ENCODE peak calls at places on chromosome 4, in four cellular contexts. One of them, this sample, is unnamed.

GRCh38 chr4:25065451-25065850 is 34.7 kb upstream of the LGI2 start:
- DNase-seq in lower leg skin: no peak
- DNase-seq in thyroid gland: peak; percentile 25
- DNase-seq in A549: no peak
- DNase-seq in this sample: no peak

GRCh38 chr4:119729815-119730643 is 101.4 kb upstream of the PDE5A start:
- DNase-seq in lower leg skin: no peak
- DNase-seq in thyroid gland: no peak
- DNase-seq in A549: peak; percentile 26
- DNase-seq in this sample: no peak

GRCh38 chr4:56134272-56134671 is 185.5 kb downstream of the CEP135 start:
- DNase-seq in lower leg skin: no peak
- DNase-seq in thyroid gland: no peak
- DNase-seq in A549: no peak
- DNase-seq in this sample: no peak

GRCh38 chr4:89298788-89299152 is 8.8 kb downstream of the GPRIN3 start:
- DNase-seq in lower leg skin: no peak
- DNase-seq in thyroid gland: no peak
- DNase-seq in A549: no peak
- DNase-seq in this sample: no peak

GRCh38 chr4:112951362-112951962 is 98.0 kb upstream of the ANK2 start:
- DNase-seq in lower leg skin: no peak
- DNase-seq in thyroid gland: no peak
- DNase-seq in A549: no peak
- DNase-seq in this sample: no peak

GRCh38 chr4:57591073-57591472 is 480.9 kb upstream of the IGFBP7 start:
- DNase-seq in lower leg skin: no peak
- DNase-seq in thyroid gland: no peak
- DNase-seq in A549: no peak
- DNase-seq in this sample: no peak

GRCh38 chr4:147094228-147094627 is 148.6 kb upstream of the TTC29 start:
- DNase-seq in lower leg skin: no peak
- DNase-seq in thyroid gland: peak; percentile 40
- DNase-seq in A549: no peak
- DNase-seq in this sample: no peak

GRCh38 chr4:77155631-77156345 is 1.2 kb upstream of the CCNG2 start:
- DNase-seq in lower leg skin: no peak
- DNase-seq in thyroid gland: peak; percentile 3
- DNase-seq in A549: no peak
- DNase-seq in this sample: no peak

GRCh38 chr4:38949416-38950051 is 81.9 kb downstream of the FAM114A1 start:
- DNase-seq in lower leg skin: no peak
- DNase-seq in thyroid gland: no peak
- DNase-seq in A549: no peak
- DNase-seq in this sample: no peak

GRCh38 chr4:1579834-1580686 is 104.1 kb downstream of the FAM53A start:
- DNase-seq in lower leg skin: peak; percentile 99
- DNase-seq in thyroid gland: peak; percentile 73
- DNase-seq in A549: peak; percentile 61
- DNase-seq in this sample: peak; percentile 75
- TF ChIP-seq POLR2A in lower leg skin: no peak
- TF ChIP-seq POLR2A in thyroid gland: no peak
- TF ChIP-seq POLR2A in A549: peak; percentile 25
- TF ChIP-seq POLR2A in this sample: peak; percentile 55

GRCh38 chr4:52716364-52717151 is 34.7 kb downstream of the ERVMER34-1 start:
- DNase-seq in lower leg skin: no peak
- DNase-seq in thyroid gland: no peak
- DNase-seq in A549: no peak
- DNase-seq in this sample: no peak
- TF ChIP-seq POLR2A in lower leg skin: no peak
- TF ChIP-seq POLR2A in thyroid gland: no peak
- TF ChIP-seq POLR2A in A549: no peak
- TF ChIP-seq POLR2A in this sample: no peak

GRCh38 chr4:678331-678734 is 4.0 kb downstream of the MYL5 start:
- DNase-seq in lower leg skin: no peak
- DNase-seq in thyroid gland: no peak
- DNase-seq in A549: no peak
- DNase-seq in this sample: no peak

GRCh38 chr4:678765-679481 is 4.6 kb downstream of the MYL5 start:
- DNase-seq in lower leg skin: no peak
- DNase-seq in thyroid gland: no peak
- DNase-seq in A549: no peak
- DNase-seq in this sample: no peak

GRCh38 chr4:675980-676870 is 1.9 kb downstream of the MYL5 start:
- DNase-seq in lower leg skin: no peak
- DNase-seq in thyroid gland: no peak
- DNase-seq in A549: no peak
- DNase-seq in this sample: no peak

GRCh38 chr4:676871-677235 is 2.5 kb downstream of the MYL5 start:
- DNase-seq in lower leg skin: no peak
- DNase-seq in thyroid gland: no peak
- DNase-seq in A549: no peak
- DNase-seq in this sample: no peak

DNA sequence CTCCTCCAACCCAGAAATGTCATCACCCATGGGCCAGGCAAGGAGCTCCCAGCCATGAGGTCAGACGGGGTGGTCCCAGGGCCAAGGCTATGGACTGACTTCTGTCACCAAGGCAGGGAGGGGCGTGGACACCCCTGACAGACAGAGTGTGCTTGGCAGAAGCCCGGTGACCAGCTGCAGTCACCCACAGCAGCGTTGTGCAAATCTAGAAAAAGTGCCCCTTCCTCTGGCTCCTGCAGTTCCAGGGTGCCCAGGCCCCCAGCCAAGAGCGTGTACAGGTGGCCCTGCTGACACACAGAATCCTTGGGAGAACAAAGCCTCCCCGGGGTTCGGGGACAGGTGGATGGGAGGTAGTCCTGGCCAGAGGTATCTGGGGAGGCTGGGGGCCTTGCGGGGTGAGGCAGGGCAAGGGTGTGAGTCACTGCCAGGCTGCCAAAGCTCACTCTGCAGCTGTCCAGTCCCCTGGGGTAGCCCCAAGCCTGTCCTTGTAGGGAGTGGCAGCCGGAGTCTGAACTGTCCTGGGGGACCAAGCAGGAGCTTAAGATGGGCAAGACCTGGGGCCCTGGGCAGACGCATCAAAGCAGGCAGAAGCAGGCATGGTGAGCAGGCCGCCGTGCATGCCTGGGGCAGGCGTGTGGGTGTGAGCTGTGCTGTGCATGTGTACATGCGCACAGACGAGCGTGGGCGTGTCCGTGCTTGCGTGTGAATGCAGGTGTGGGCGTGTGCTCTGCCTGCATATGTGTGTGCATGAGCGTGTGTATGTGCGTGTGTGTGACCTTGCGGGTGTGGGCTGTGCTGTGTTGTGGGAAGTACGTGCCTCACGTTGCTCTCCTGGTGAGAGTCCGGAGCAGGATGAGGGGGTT is 3.3 kb downstream of the MYL5 start:
- DNase-seq in lower leg skin: no peak
- DNase-seq in thyroid gland: no peak
- DNase-seq in A549: no peak
- DNase-seq in this sample: no peak
- TF ChIP-seq POLR2A in lower leg skin: no peak
- TF ChIP-seq POLR2A in thyroid gland: no peak
- TF ChIP-seq POLR2A in A549: peak; percentile 20
- TF ChIP-seq POLR2A in this sample: no peak

DNA sequence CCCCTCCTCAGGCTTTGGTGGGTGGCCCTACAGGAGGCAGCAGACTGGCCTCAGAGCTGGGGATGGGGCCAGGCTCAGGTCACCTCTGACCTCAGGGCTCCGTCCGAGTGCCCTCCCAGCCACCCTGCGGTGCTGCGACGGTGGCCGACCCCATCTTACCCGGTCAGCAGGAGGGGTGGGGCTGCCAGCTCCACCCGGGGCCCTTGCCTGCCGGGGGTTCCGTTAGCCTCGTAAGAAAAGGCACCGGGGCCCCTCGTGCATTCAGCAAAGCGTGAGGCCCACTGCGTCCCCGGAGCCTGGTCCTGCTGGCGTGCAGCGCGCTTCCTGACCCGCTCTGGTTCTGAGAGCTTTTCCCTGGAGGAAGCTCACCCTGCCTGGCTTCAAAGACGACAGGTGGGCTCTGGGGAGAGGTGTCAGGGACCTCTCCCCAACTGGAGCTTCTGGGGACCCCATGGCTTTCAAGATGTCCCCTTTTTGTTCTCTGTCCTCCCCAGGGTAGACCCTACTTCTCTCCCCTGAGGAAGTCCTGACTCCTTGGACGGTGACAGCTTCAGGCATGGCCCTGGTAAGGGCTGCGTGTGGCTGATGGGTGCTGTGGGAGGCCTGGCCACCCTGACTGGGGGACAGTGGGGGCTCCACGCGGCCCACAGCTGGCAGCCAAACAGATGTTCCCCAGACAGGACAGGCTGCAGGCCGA is 15.9 kb downstream of the FGFRL1 start:
- DNase-seq in lower leg skin: no peak
- DNase-seq in thyroid gland: no peak
- DNase-seq in A549: no peak
- DNase-seq in this sample: no peak
- TF ChIP-seq POLR2A in lower leg skin: no peak
- TF ChIP-seq POLR2A in thyroid gland: no peak
- TF ChIP-seq POLR2A in A549: no peak
- TF ChIP-seq POLR2A in this sample: no peak

DNA sequence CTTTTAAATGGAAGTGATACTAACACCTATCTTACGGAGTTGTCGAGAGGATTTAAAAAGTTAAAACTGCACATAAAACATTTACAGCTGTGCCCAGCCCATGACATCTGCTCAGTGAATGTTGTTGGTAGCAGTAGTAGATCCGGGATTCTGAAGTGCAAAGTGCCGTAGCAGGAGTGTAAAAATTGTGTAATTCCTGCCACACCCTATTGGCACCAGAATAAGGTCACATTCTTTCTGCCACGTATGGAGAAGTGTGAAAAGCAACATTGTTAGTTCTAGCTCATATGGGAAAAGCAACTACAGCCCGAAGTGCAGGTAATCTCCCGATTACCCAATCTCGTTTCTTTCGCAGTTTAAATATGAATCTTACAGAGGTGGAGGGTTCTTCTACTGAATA is 31.2 kb downstream of the PRIMPOL start:
- DNase-seq in lower leg skin: no peak
- DNase-seq in thyroid gland: no peak
- DNase-seq in A549: no peak
- DNase-seq in this sample: no peak
- TF ChIP-seq POLR2A in lower leg skin: no peak
- TF ChIP-seq POLR2A in thyroid gland: no peak
- TF ChIP-seq POLR2A in A549: no peak
- TF ChIP-seq POLR2A in this sample: no peak

GRCh38 chr4:138235419-138235952 is 6.7 kb downstream of the SLC7A11 start:
- DNase-seq in lower leg skin: no peak
- DNase-seq in thyroid gland: no peak
- DNase-seq in A549: no peak
- DNase-seq in this sample: no peak
- TF ChIP-seq POLR2A in lower leg skin: no peak
- TF ChIP-seq POLR2A in thyroid gland: no peak
- TF ChIP-seq POLR2A in A549: no peak
- TF ChIP-seq POLR2A in this sample: no peak

GRCh38 chr4:139177049-139177887 is at the start of gene ELF2:
- DNase-seq in lower leg skin: peak; percentile 98
- DNase-seq in thyroid gland: peak; percentile 94
- DNase-seq in A549: peak; percentile 59
- DNase-seq in this sample: peak; percentile 75
- TF ChIP-seq POLR2A in lower leg skin: no peak
- TF ChIP-seq POLR2A in thyroid gland: no peak
- TF ChIP-seq POLR2A in A549: no peak
- TF ChIP-seq POLR2A in this sample: no peak

This sample was measured in H54.